ENCODE peak calls at places on chromosomes 6 and 20, in nine cellular contexts. One of them, this sample, is unnamed.

GRCh38 chr6:56891754-56892153 is 63.2 kb upstream of the BEND6 start:
- DNase-seq in neuronal stem cell: no peak
- DNase-seq in small intestine: no peak
- DNase-seq in fibroblast of lung: no peak
- DNase-seq in ascending aorta: no peak
- DNase-seq in uterus: no peak
- DNase-seq in lower lobe of right lung: no peak
- DNase-seq in MM.1S: no peak
- DNase-seq in K562: peak; percentile 35
- DNase-seq in this sample: peak; percentile 53

GRCh38 chr20:50820515-50821256 is 25.8 kb downstream of the BCAS4 start:
- DNase-seq in neuronal stem cell: no peak
- DNase-seq in small intestine: no peak
- DNase-seq in fibroblast of lung: no peak
- DNase-seq in ascending aorta: no peak
- DNase-seq in uterus: no peak
- DNase-seq in lower lobe of right lung: no peak
- DNase-seq in MM.1S: no peak
- DNase-seq in K562: no peak
- DNase-seq in this sample: no peak

GRCh38 chr6:635233-635632 is 21.7 kb downstream of the HUS1B start:
- DNase-seq in neuronal stem cell: no peak
- DNase-seq in small intestine: no peak
- DNase-seq in fibroblast of lung: no peak
- DNase-seq in ascending aorta: no peak
- DNase-seq in uterus: no peak
- DNase-seq in lower lobe of right lung: no peak
- DNase-seq in MM.1S: no peak
- DNase-seq in K562: no peak
- DNase-seq in this sample: no peak

GRCh38 chr20:25571817-25572216 is 13.5 kb downstream of the NINL start:
- DNase-seq in neuronal stem cell: no peak
- DNase-seq in small intestine: peak; percentile 6
- DNase-seq in fibroblast of lung: no peak
- DNase-seq in ascending aorta: no peak
- DNase-seq in uterus: no peak
- DNase-seq in lower lobe of right lung: no peak
- DNase-seq in MM.1S: no peak
- DNase-seq in K562: no peak
- DNase-seq in this sample: no peak

GRCh38 chr20:63466861-63467260 is 5.6 kb downstream of the KCNQ2 start:
- DNase-seq in neuronal stem cell: no peak
- DNase-seq in small intestine: no peak
- DNase-seq in fibroblast of lung: no peak
- DNase-seq in ascending aorta: no peak
- DNase-seq in uterus: no peak
- DNase-seq in lower lobe of right lung: no peak
- DNase-seq in MM.1S: no peak
- DNase-seq in K562: no peak
- DNase-seq in this sample: no peak

GRCh38 chr6:114430534-114431124 is 87.8 kb upstream of the HS3ST5 start:
- DNase-seq in neuronal stem cell: peak; percentile 4
- DNase-seq in small intestine: no peak
- DNase-seq in fibroblast of lung: no peak
- DNase-seq in ascending aorta: no peak
- DNase-seq in uterus: no peak
- DNase-seq in lower lobe of right lung: no peak
- DNase-seq in MM.1S: no peak
- DNase-seq in K562: no peak
- DNase-seq in this sample: no peak

GRCh38 chr20:62818592-62819493 is 2.0 kb downstream of the COL9A3 start:
- DNase-seq in neuronal stem cell: no peak
- DNase-seq in small intestine: no peak
- DNase-seq in fibroblast of lung: no peak
- DNase-seq in ascending aorta: peak; percentile 83
- DNase-seq in uterus: peak; percentile 65
- DNase-seq in lower lobe of right lung: no peak
- DNase-seq in MM.1S: no peak
- DNase-seq in K562: no peak
- DNase-seq in this sample: no peak

GRCh38 chr6:12113190-12113578 is 101.1 kb downstream of the HIVEP1 start:
- DNase-seq in neuronal stem cell: no peak
- DNase-seq in small intestine: no peak
- DNase-seq in fibroblast of lung: peak; percentile 95
- DNase-seq in ascending aorta: no peak
- DNase-seq in uterus: no peak
- DNase-seq in lower lobe of right lung: no peak
- DNase-seq in MM.1S: no peak
- DNase-seq in K562: peak; percentile 23
- DNase-seq in this sample: no peak

GRCh38 chr6:36719126-36719525 is 21.5 kb downstream of the RAB44 start:
- DNase-seq in neuronal stem cell: no peak
- DNase-seq in small intestine: no peak
- DNase-seq in fibroblast of lung: no peak
- DNase-seq in ascending aorta: no peak
- DNase-seq in uterus: no peak
- DNase-seq in lower lobe of right lung: no peak
- DNase-seq in MM.1S: no peak
- DNase-seq in K562: no peak
- DNase-seq in this sample: no peak

GRCh38 chr20:41848180-41848579 is 230.0 kb upstream of the CHD6 start:
- DNase-seq in neuronal stem cell: no peak
- DNase-seq in small intestine: no peak
- DNase-seq in fibroblast of lung: no peak
- DNase-seq in ascending aorta: no peak
- DNase-seq in uterus: no peak
- DNase-seq in lower lobe of right lung: no peak
- DNase-seq in MM.1S: no peak
- DNase-seq in K562: peak; percentile 14
- DNase-seq in this sample: no peak

GRCh38 chr6:117317261-117317660 is 51.9 kb downstream of the VGLL2 start:
- DNase-seq in neuronal stem cell: no peak
- DNase-seq in small intestine: no peak
- DNase-seq in fibroblast of lung: peak; percentile 11
- DNase-seq in ascending aorta: no peak
- DNase-seq in uterus: no peak
- DNase-seq in lower lobe of right lung: no peak
- DNase-seq in MM.1S: peak; percentile 46
- DNase-seq in K562: peak; percentile 28
- DNase-seq in this sample: no peak

GRCh38 chr6:109284675-109285074 is 97.6 kb downstream of the CD164 start:
- DNase-seq in neuronal stem cell: no peak
- DNase-seq in small intestine: no peak
- DNase-seq in fibroblast of lung: no peak
- DNase-seq in ascending aorta: no peak
- DNase-seq in uterus: no peak
- DNase-seq in lower lobe of right lung: no peak
- DNase-seq in MM.1S: no peak
- DNase-seq in K562: peak; percentile 80
- DNase-seq in this sample: peak; percentile 38

GRCh38 chr20:58833921-58834320 is 16.8 kb downstream of the GNAS-AS1 start:
- DNase-seq in neuronal stem cell: no peak
- DNase-seq in small intestine: no peak
- DNase-seq in fibroblast of lung: peak; percentile 27
- DNase-seq in ascending aorta: no peak
- DNase-seq in uterus: no peak
- DNase-seq in lower lobe of right lung: no peak
- DNase-seq in MM.1S: no peak
- DNase-seq in K562: no peak
- DNase-seq in this sample: no peak

GRCh38 chr6:33668914-33669313 is 42.6 kb downstream of the UQCC2 start:
- DNase-seq in neuronal stem cell: no peak
- DNase-seq in small intestine: peak; percentile 78
- DNase-seq in fibroblast of lung: no peak
- DNase-seq in ascending aorta: no peak
- DNase-seq in uterus: no peak
- DNase-seq in lower lobe of right lung: peak; percentile 81
- DNase-seq in MM.1S: no peak
- DNase-seq in K562: peak; percentile 63
- DNase-seq in this sample: no peak

GRCh38 chr20:47515843-47516242 is 14.2 kb downstream of the NCOA3 start:
- DNase-seq in neuronal stem cell: no peak
- DNase-seq in small intestine: no peak
- DNase-seq in fibroblast of lung: no peak
- DNase-seq in ascending aorta: no peak
- DNase-seq in uterus: no peak
- DNase-seq in lower lobe of right lung: no peak
- DNase-seq in MM.1S: no peak
- DNase-seq in K562: no peak
- DNase-seq in this sample: no peak

GRCh38 chr20:47527004-47527800 is 25.5 kb downstream of the NCOA3 start:
- DNase-seq in neuronal stem cell: no peak
- DNase-seq in small intestine: no peak
- DNase-seq in fibroblast of lung: no peak
- DNase-seq in ascending aorta: no peak
- DNase-seq in uterus: no peak
- DNase-seq in lower lobe of right lung: no peak
- DNase-seq in MM.1S: no peak
- DNase-seq in K562: no peak
- DNase-seq in this sample: no peak

GRCh38 chr20:47524385-47524784 is 22.7 kb downstream of the NCOA3 start:
- DNase-seq in neuronal stem cell: no peak
- DNase-seq in small intestine: no peak
- DNase-seq in fibroblast of lung: no peak
- DNase-seq in ascending aorta: no peak
- DNase-seq in uterus: no peak
- DNase-seq in lower lobe of right lung: no peak
- DNase-seq in MM.1S: no peak
- DNase-seq in K562: peak; percentile 68
- DNase-seq in this sample: no peak

DNA sequence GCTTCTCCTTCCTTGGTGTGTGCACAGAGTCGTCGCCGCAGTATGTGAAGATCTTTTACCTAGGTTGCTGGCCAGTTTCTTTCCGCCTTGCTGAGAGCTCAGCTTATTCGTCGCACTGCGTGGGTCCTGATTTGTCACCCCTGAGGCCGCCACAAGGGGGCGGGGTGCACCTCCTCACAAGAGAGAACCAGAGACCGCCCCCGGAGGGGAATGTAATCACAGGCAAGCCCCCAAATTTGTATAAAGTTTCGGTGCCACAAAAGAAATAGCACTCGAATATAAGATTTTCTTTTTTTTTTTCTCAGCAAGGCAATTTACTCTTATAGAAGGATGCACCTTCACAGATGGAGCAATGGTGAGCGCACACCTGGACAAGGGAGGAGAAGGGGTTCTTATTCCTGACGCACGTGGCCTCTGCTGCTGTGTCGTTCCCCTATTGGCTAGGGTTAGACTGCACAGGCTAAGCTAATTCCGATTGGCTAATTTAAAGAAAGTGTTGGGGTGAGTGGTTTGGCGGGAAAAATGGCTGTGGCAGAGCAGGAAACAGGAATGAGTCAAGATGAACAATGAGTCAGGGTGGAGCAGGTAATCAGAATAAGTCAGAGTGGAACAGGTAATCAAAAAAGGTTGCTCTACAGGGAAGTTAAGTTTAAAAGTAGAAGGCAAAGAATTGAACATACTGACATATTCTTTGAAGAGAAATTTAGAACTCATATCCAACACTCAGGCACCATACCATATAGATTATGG is 19.5 kb downstream of the NCOA3 start:
- DNase-seq in neuronal stem cell: no peak
- DNase-seq in small intestine: no peak
- DNase-seq in fibroblast of lung: no peak
- DNase-seq in ascending aorta: no peak
- DNase-seq in uterus: no peak
- DNase-seq in lower lobe of right lung: no peak
- DNase-seq in MM.1S: no peak
- DNase-seq in K562: peak; percentile 30
- DNase-seq in this sample: peak; percentile 25
- H3K36me3 ChIP-seq in neuronal stem cell: peaks cover 6% of the 10 kb centered on the region
- H3K36me3 ChIP-seq in small intestine: no peaks in the 10 kb centered on the region
- H3K36me3 ChIP-seq in fibroblast of lung: no peaks in the 10 kb centered on the region
- H3K36me3 ChIP-seq in ascending aorta: peaks cover 8% of the 10 kb centered on the region
- H3K36me3 ChIP-seq in uterus: no peaks in the 10 kb centered on the region
- H3K36me3 ChIP-seq in lower lobe of right lung: peaks cover 13% of the 10 kb centered on the region
- H3K36me3 ChIP-seq in MM.1S: peaks cover 15% of the 10 kb centered on the region
- H3K36me3 ChIP-seq in K562: peaks cover 18% of the 10 kb centered on the region
- H3K36me3 ChIP-seq in this sample: peaks cover 4% of the 10 kb centered on the region

DNA sequence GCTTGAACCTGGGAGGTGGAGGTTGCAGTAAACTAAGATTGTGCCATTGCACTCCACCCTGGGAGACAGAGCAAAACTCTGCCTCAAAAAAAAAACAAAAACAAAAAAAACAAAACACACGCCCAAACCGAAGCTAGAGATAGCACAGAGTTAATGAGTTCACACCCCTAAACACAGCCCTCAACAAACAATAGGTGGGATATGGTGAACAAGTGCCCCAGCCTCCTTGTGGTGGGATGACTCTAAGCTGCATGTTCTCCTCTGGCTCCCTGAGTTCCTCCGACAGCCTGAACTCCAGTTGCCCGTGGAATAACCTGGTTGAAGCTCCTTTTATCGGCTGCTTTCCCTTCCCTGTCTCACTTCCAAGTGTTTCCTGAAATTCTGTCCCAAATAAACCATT is 22.1 kb upstream of the DSN1 start:
- DNase-seq in neuronal stem cell: no peak
- DNase-seq in small intestine: no peak
- DNase-seq in fibroblast of lung: no peak
- DNase-seq in ascending aorta: no peak
- DNase-seq in uterus: no peak
- DNase-seq in lower lobe of right lung: no peak
- DNase-seq in MM.1S: no peak
- DNase-seq in K562: no peak
- DNase-seq in this sample: no peak
- H3K36me3 ChIP-seq in neuronal stem cell: peaks cover 65% of the 10 kb centered on the region
- H3K36me3 ChIP-seq in small intestine: no peaks in the 10 kb centered on the region
- H3K36me3 ChIP-seq in fibroblast of lung: peaks cover 41% of the 10 kb centered on the region
- H3K36me3 ChIP-seq in ascending aorta: peaks cover 85% of the 10 kb centered on the region
- H3K36me3 ChIP-seq in uterus: no peaks in the 10 kb centered on the region
- H3K36me3 ChIP-seq in lower lobe of right lung: peaks cover 96% of the 10 kb centered on the region
- H3K36me3 ChIP-seq in MM.1S: no peaks in the 10 kb centered on the region
- H3K36me3 ChIP-seq in K562: peaks cover 85% of the 10 kb centered on the region
- H3K36me3 ChIP-seq in this sample: peaks cover 86% of the 10 kb centered on the region

GRCh38 chr6:20367716-20368485 is 33.8 kb upstream of the E2F3 start:
- DNase-seq in neuronal stem cell: no peak
- DNase-seq in small intestine: peak; percentile 32
- DNase-seq in fibroblast of lung: peak; percentile 34
- DNase-seq in ascending aorta: no peak
- DNase-seq in uterus: no peak
- DNase-seq in lower lobe of right lung: no peak
- DNase-seq in MM.1S: no peak
- DNase-seq in K562: peak; percentile 20
- DNase-seq in this sample: no peak
- H3K36me3 ChIP-seq in neuronal stem cell: no peaks in the 10 kb centered on the region
- H3K36me3 ChIP-seq in small intestine: no peaks in the 10 kb centered on the region
- H3K36me3 ChIP-seq in fibroblast of lung: no peaks in the 10 kb centered on the region
- H3K36me3 ChIP-seq in ascending aorta: no peaks in the 10 kb centered on the region
- H3K36me3 ChIP-seq in uterus: no peaks in the 10 kb centered on the region
- H3K36me3 ChIP-seq in lower lobe of right lung: no peaks in the 10 kb centered on the region
- H3K36me3 ChIP-seq in MM.1S: no peaks in the 10 kb centered on the region
- H3K36me3 ChIP-seq in K562: no peaks in the 10 kb centered on the region
- H3K36me3 ChIP-seq in this sample: no peaks in the 10 kb centered on the region

DNA sequence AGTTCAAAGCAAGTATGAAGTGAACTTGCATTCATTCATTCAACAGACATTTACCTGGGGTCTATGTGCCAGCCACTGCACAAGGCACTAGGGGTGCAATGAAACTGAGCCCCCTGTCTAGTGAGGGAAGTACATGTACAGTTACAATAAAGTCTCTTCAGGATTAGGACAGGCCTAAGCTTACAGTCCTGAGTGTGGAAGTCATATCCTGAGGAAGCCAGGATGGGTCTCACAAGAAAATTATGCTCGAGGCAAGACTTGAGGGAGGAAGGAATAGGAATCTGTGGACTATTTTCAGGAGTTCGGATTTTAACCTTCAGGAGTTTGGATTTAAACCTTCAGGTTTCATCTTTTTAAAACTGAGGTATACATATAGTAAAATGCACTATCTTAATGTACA is 19.4 kb downstream of the TTI1 start:
- DNase-seq in neuronal stem cell: no peak
- DNase-seq in small intestine: no peak
- DNase-seq in fibroblast of lung: no peak
- DNase-seq in ascending aorta: no peak
- DNase-seq in uterus: no peak
- DNase-seq in lower lobe of right lung: no peak
- DNase-seq in MM.1S: no peak
- DNase-seq in K562: no peak
- DNase-seq in this sample: no peak
- H3K36me3 ChIP-seq in neuronal stem cell: peaks cover 44% of the 10 kb centered on the region
- H3K36me3 ChIP-seq in small intestine: peaks cover 11% of the 10 kb centered on the region
- H3K36me3 ChIP-seq in fibroblast of lung: peaks cover 9% of the 10 kb centered on the region
- H3K36me3 ChIP-seq in ascending aorta: peaks cover 49% of the 10 kb centered on the region
- H3K36me3 ChIP-seq in uterus: no peaks in the 10 kb centered on the region
- H3K36me3 ChIP-seq in lower lobe of right lung: peaks cover 69% of the 10 kb centered on the region
- H3K36me3 ChIP-seq in MM.1S: peaks cover 20% of the 10 kb centered on the region
- H3K36me3 ChIP-seq in K562: peaks cover 92% of the 10 kb centered on the region
- H3K36me3 ChIP-seq in this sample: peaks cover 81% of the 10 kb centered on the region

This sample was measured in WERI-Rb-1.